ENCODE peak calls at places on chromosomes 3 and 15, in ten cellular contexts. Z, N, K, P, W, X, A, C, J and H are unnamed samples.

GRCh38 chr3:139299261-139300132 is 44.3 kb upstream of the MRPS22 start:
- DNase-seq in N (no peak), A (peak; percentile 76), C (no peak), K (peak; percentile 85), W (peak; percentile 79), X (no peak), J (no peak), P (no peak), Z (no peak), H (no peak)

GRCh38 chr15:31402511-31403056 is 75.9 kb downstream of the KLF13 start:
- DNase-seq in W (no peak), P (no peak), C (no peak), J (no peak), K (no peak), A (no peak), N (no peak), X (peak; percentile 94), Z (no peak), H (no peak)

GRCh38 chr3:32284443-32284842 is 46.0 kb downstream of the CMTM8 start:
- DNase-seq in W (no peak), N (no peak), P (no peak), A (no peak), X (no peak), K (no peak), C (no peak), Z (no peak), J (no peak), H (no peak)

GRCh38 chr3:108863799-108864135 is 41.2 kb downstream of the TRAT1 start:
- DNase-seq in C (no peak), A (no peak), W (no peak), J (no peak), X (no peak), P (no peak), Z (no peak), N (no peak), K (no peak), H (no peak)

GRCh38 chr3:46881819-46882376 is 4.4 kb downstream of the PTH1R start:
- DNase-seq in X (no peak), W (no peak), Z (no peak), J (peak; percentile 26), C (no peak), N (peak; percentile 60), A (no peak), K (peak; percentile 32), P (no peak), H (no peak)

GRCh38 chr3:126555795-126556636 is 2.7 kb downstream of the C3orf22 start:
- DNase-seq in W (no peak), A (no peak), K (no peak), C (no peak), P (no peak), N (peak; percentile 24), Z (no peak), J (no peak), X (peak; percentile 34), H (no peak)

GRCh38 chr3:122893754-122894668 is 99.1 kb downstream of the SLC49A4 start:
- DNase-seq in W (no peak), N (no peak), J (no peak), K (peak; percentile 48), X (no peak), C (peak; percentile 53), A (no peak), P (no peak), Z (no peak), H (no peak)

GRCh38 chr15:98667521-98668179 is 19.3 kb downstream of the IGF1R start:
- DNase-seq in P (no peak), J (no peak), N (no peak), K (no peak), A (no peak), W (no peak), C (no peak), X (no peak), Z (no peak), H (no peak)

GRCh38 chr15:85168642-85169173 is 187.1 kb downstream of the PDE8A start:
- DNase-seq in Z (peak; percentile 20), K (peak; percentile 59), X (no peak), N (no peak), A (peak; percentile 43), P (no peak), C (no peak), W (no peak), J (peak; percentile 41), H (peak; percentile 32)

GRCh38 chr3:120506076-120506827 is 55.5 kb upstream of the FSTL1 start:
- DNase-seq in A (no peak), K (peak; percentile 26), W (peak; percentile 71), C (no peak), Z (no peak), X (no peak), P (peak; percentile 14), N (no peak), J (no peak), H (no peak)

GRCh38 chr3:171286580-171287249 is 173.5 kb downstream of the TNIK start:
- DNase-seq in A (no peak), C (no peak), Z (no peak), X (no peak), J (no peak), N (no peak), P (peak; percentile 94), K (no peak), W (peak; percentile 53), H (no peak)

GRCh38 chr15:100721758-100722550 is 119.6 kb downstream of the ASB7 start:
- DNase-seq in P (no peak), K (peak; percentile 100), C (peak; percentile 89), J (no peak), W (peak; percentile 100), X (peak; percentile 94), A (peak; percentile 97), N (peak; percentile 11), Z (no peak), H (no peak)

GRCh38 chr3:176690470-176690869 is 506.8 kb downstream of the TBL1XR1 start:
- DNase-seq in J (no peak), P (no peak), A (no peak), W (no peak), C (no peak), Z (no peak), X (no peak), K (no peak), N (no peak), H (no peak)

GRCh38 chr3:151305081-151305777 is 11.4 kb downstream of the GPR87 start:
- DNase-seq in N (peak; percentile 64), A (peak; percentile 94), K (peak; percentile 98), Z (no peak), C (peak; percentile 69), J (peak; percentile 4), W (peak; percentile 99), P (peak; percentile 61), X (no peak), H (no peak)

GRCh38 chr3:50664959-50665602 is 9.6 kb upstream of the DOCK3 start:
- DNase-seq in K (no peak), N (no peak), A (no peak), Z (no peak), X (no peak), C (no peak), P (no peak), J (no peak), W (no peak), H (no peak)

GRCh38 chr3:65004795-65005295 is 317.0 kb upstream of the ADAMTS9 start:
- DNase-seq in C (no peak), J (no peak), W (no peak), K (no peak), Z (no peak), N (no peak), X (no peak), P (no peak), A (no peak), H (no peak)

GRCh38 chr3:63328386-63328785 is 50.3 kb downstream of the SYNPR start:
- DNase-seq in K (peak; percentile 83), W (peak; percentile 47), J (no peak), A (peak; percentile 17), N (no peak), Z (no peak), X (no peak), P (no peak), C (peak; percentile 9), H (no peak)

GRCh38 chr3:98521897-98522537 is 685 bp downstream of the CLDND1 start:
- DNase-seq in J (peak; percentile 47), C (peak; percentile 62), X (peak; percentile 63), K (peak; percentile 78), Z (peak; percentile 40), N (peak; percentile 43), A (peak; percentile 75), W (peak; percentile 68), P (peak; percentile 29), H (peak; percentile 1)

GRCh38 chr3:105334138-105334882 is 32.4 kb upstream of the ALCAM start:
- DNase-seq in C (no peak), W (peak; percentile 70), J (no peak), Z (no peak), K (peak; percentile 88), P (no peak), N (no peak), X (no peak), A (peak; percentile 15), H (no peak)

GRCh38 chr3:129039271-129040038 is 21.1 kb upstream of the GP9 start:
- DNase-seq in C (peak; percentile 98), P (peak; percentile 73), N (peak; percentile 66), Z (no peak), K (peak; percentile 6), A (no peak), J (no peak), X (no peak), W (no peak), H (no peak)

GRCh38 chr15:49247556-49248102 is 77.6 kb downstream of the GALK2 start:
- DNase-seq in X (no peak), P (no peak), A (no peak), J (no peak), C (peak; percentile 26), Z (no peak), W (peak; percentile 49), N (no peak), K (no peak), H (no peak)

GRCh38 chr3:87732294-87732693 is 326.5 kb downstream of the CGGBP1 start:
- DNase-seq in A (no peak), W (no peak), X (no peak), Z (no peak), J (no peak), C (no peak), P (no peak), K (no peak), N (no peak), H (no peak)

GRCh38 chr3:96814581-96815567 is at the start of gene EPHA6:
- DNase-seq in X (no peak), C (no peak), P (no peak), Z (no peak), N (peak; percentile 46), A (peak; percentile 34), W (no peak), J (no peak), K (no peak), H (no peak)

GRCh38 chr15:69433831-69434230 is 18.8 kb upstream of the RPLP1 start:
- DNase-seq in P (no peak), J (no peak), X (no peak), Z (no peak), N (no peak), W (no peak), K (no peak), A (no peak), C (no peak), H (no peak)

GRCh38 chr3:143633816-143634215 is 214.5 kb downstream of the SLC9A9 start:
- DNase-seq in Z (no peak), A (no peak), X (no peak), N (no peak), J (no peak), P (no peak), K (no peak), C (peak; percentile 73), W (no peak), H (no peak)

GRCh38 chr3:29245441-29245840 is 35.4 kb upstream of the RBMS3 start:
- DNase-seq in A (no peak), N (no peak), C (no peak), K (no peak), J (no peak), W (no peak), X (no peak), P (no peak), Z (no peak), H (no peak)

GRCh38 chr3:28835751-28836150 is 445.1 kb upstream of the RBMS3 start:
- DNase-seq in C (peak; percentile 59), K (peak; percentile 77), Z (no peak), N (no peak), J (no peak), X (no peak), P (peak; percentile 10), W (no peak), A (peak; percentile 13), H (no peak)

GRCh38 chr3:32500880-32501784 is 1.5 kb downstream of the CMTM6 start:
- DNase-seq in P (no peak), Z (no peak), N (no peak), C (no peak), K (no peak), J (no peak), X (no peak), W (no peak), A (no peak), H (no peak)